ENCODE peak calls at places on chromosomes 12 and 14, in ten cellular contexts. One of them, this sample, is unnamed.

GRCh38 chr14:100117647-100118376 is 41.6 kb downstream of the DEGS2 start:
- DNase-seq in cardiac muscle cell: no peak
- DNase-seq in nephron progenitor cell: no peak
- DNase-seq in prostate gland: no peak
- DNase-seq in OCI-LY7: peak
- DNase-seq in colonic mucosa: peak
- DNase-seq in AG10803: no peak
- DNase-seq in fibroblast of lung: no peak
- DNase-seq in upper lobe of left lung: no peak
- DNase-seq in lower lobe of right lung: no peak
- DNase-seq in this sample: no peak

GRCh38 chr12:71671816-71672215 is 7.7 kb downstream of the THAP2 start:
- DNase-seq in cardiac muscle cell: no peak
- DNase-seq in nephron progenitor cell: no peak
- DNase-seq in prostate gland: no peak
- DNase-seq in OCI-LY7: no peak
- DNase-seq in colonic mucosa: no peak
- DNase-seq in AG10803: no peak
- DNase-seq in fibroblast of lung: no peak
- DNase-seq in upper lobe of left lung: no peak
- DNase-seq in lower lobe of right lung: no peak
- DNase-seq in this sample: no peak

GRCh38 chr14:100246809-100247428 is 8.0 kb downstream of the YY1 start:
- DNase-seq in cardiac muscle cell: peak
- DNase-seq in nephron progenitor cell: no peak
- DNase-seq in prostate gland: no peak
- DNase-seq in OCI-LY7: peak
- DNase-seq in colonic mucosa: peak
- DNase-seq in AG10803: peak
- DNase-seq in fibroblast of lung: peak
- DNase-seq in upper lobe of left lung: no peak
- DNase-seq in lower lobe of right lung: no peak
- DNase-seq in this sample: peak

GRCh38 chr14:72869407-72870329 is 24.2 kb downstream of the DPF3 start:
- DNase-seq in cardiac muscle cell: peak
- DNase-seq in nephron progenitor cell: no peak
- DNase-seq in prostate gland: no peak
- DNase-seq in OCI-LY7: no peak
- DNase-seq in colonic mucosa: no peak
- DNase-seq in AG10803: no peak
- DNase-seq in fibroblast of lung: no peak
- DNase-seq in upper lobe of left lung: no peak
- DNase-seq in lower lobe of right lung: no peak
- DNase-seq in this sample: no peak

GRCh38 chr12:59699408-59700144 is 103.7 kb downstream of the SLC16A7 start:
- DNase-seq in cardiac muscle cell: no peak
- DNase-seq in nephron progenitor cell: no peak
- DNase-seq in prostate gland: no peak
- DNase-seq in OCI-LY7: no peak
- DNase-seq in colonic mucosa: no peak
- DNase-seq in AG10803: peak
- DNase-seq in fibroblast of lung: peak
- DNase-seq in upper lobe of left lung: no peak
- DNase-seq in lower lobe of right lung: no peak
- DNase-seq in this sample: peak

GRCh38 chr12:122399592-122400373 is 22.7 kb downstream of the CLIP1 start:
- DNase-seq in cardiac muscle cell: peak
- DNase-seq in nephron progenitor cell: peak
- DNase-seq in prostate gland: peak
- DNase-seq in OCI-LY7: peak
- DNase-seq in colonic mucosa: peak
- DNase-seq in AG10803: peak
- DNase-seq in fibroblast of lung: peak
- DNase-seq in upper lobe of left lung: peak
- DNase-seq in lower lobe of right lung: peak
- DNase-seq in this sample: peak

GRCh38 chr12:120581998-120582397 is 796 bp upstream of the POP5 start:
- DNase-seq in cardiac muscle cell: no peak
- DNase-seq in nephron progenitor cell: no peak
- DNase-seq in prostate gland: no peak
- DNase-seq in OCI-LY7: no peak
- DNase-seq in colonic mucosa: no peak
- DNase-seq in AG10803: no peak
- DNase-seq in fibroblast of lung: no peak
- DNase-seq in upper lobe of left lung: no peak
- DNase-seq in lower lobe of right lung: no peak
- DNase-seq in this sample: no peak

GRCh38 chr12:22625671-22626251 is 790 bp downstream of the ETNK1 start:
- DNase-seq in cardiac muscle cell: peak
- DNase-seq in nephron progenitor cell: peak
- DNase-seq in prostate gland: peak
- DNase-seq in OCI-LY7: peak
- DNase-seq in colonic mucosa: peak
- DNase-seq in AG10803: peak
- DNase-seq in fibroblast of lung: peak
- DNase-seq in upper lobe of left lung: peak
- DNase-seq in lower lobe of right lung: peak
- DNase-seq in this sample: no peak

GRCh38 chr12:117805865-117806264 is 162.9 kb downstream of the KSR2 start:
- DNase-seq in cardiac muscle cell: no peak
- DNase-seq in nephron progenitor cell: no peak
- DNase-seq in prostate gland: peak
- DNase-seq in OCI-LY7: no peak
- DNase-seq in colonic mucosa: no peak
- DNase-seq in AG10803: peak
- DNase-seq in fibroblast of lung: no peak
- DNase-seq in upper lobe of left lung: no peak
- DNase-seq in lower lobe of right lung: no peak
- DNase-seq in this sample: no peak

GRCh38 chr14:82009076-82009475 is 475.4 kb upstream of the SEL1L start:
- DNase-seq in cardiac muscle cell: no peak
- DNase-seq in nephron progenitor cell: peak
- DNase-seq in prostate gland: no peak
- DNase-seq in OCI-LY7: peak
- DNase-seq in colonic mucosa: no peak
- DNase-seq in AG10803: no peak
- DNase-seq in fibroblast of lung: no peak
- DNase-seq in upper lobe of left lung: no peak
- DNase-seq in lower lobe of right lung: no peak
- DNase-seq in this sample: no peak

GRCh38 chr14:96751505-96751904 is 45.7 kb upstream of the VRK1 start:
- DNase-seq in cardiac muscle cell: no peak
- DNase-seq in nephron progenitor cell: no peak
- DNase-seq in prostate gland: no peak
- DNase-seq in OCI-LY7: no peak
- DNase-seq in colonic mucosa: no peak
- DNase-seq in AG10803: no peak
- DNase-seq in fibroblast of lung: no peak
- DNase-seq in upper lobe of left lung: no peak
- DNase-seq in lower lobe of right lung: no peak
- DNase-seq in this sample: no peak

GRCh38 chr14:37091651-37092050 is 80.8 kb downstream of the SLC25A21 start:
- DNase-seq in cardiac muscle cell: no peak
- DNase-seq in nephron progenitor cell: no peak
- DNase-seq in prostate gland: no peak
- DNase-seq in OCI-LY7: no peak
- DNase-seq in colonic mucosa: no peak
- DNase-seq in AG10803: no peak
- DNase-seq in fibroblast of lung: peak
- DNase-seq in upper lobe of left lung: no peak
- DNase-seq in lower lobe of right lung: no peak
- DNase-seq in this sample: no peak

GRCh38 chr12:129215436-129216025 is 362.3 kb downstream of the GLT1D1 start:
- DNase-seq in cardiac muscle cell: no peak
- DNase-seq in nephron progenitor cell: no peak
- DNase-seq in prostate gland: no peak
- DNase-seq in OCI-LY7: no peak
- DNase-seq in colonic mucosa: no peak
- DNase-seq in AG10803: no peak
- DNase-seq in fibroblast of lung: peak
- DNase-seq in upper lobe of left lung: no peak
- DNase-seq in lower lobe of right lung: no peak
- DNase-seq in this sample: no peak

DNA sequence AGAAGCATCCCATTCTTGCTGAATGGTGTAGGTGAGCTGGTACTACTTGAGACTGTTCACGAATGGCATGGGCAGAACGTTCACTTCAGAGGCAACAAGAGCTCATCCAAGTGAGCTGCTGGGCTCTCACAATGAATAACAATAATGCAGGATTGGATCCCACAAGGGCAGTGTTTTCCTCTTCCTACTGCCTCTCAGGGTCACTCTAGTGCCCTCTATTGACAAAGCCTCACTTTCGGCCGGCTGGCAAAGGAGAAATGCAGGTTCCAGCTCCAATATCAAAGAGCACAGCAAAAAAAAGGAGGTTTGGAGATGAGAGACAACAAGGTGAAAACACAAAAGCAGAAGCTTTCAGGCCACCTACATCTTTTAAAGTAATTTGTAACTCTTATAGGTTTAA is 74.6 kb upstream of the MYF6 start:
- DNase-seq in cardiac muscle cell: peak
- DNase-seq in nephron progenitor cell: peak
- DNase-seq in prostate gland: no peak
- DNase-seq in OCI-LY7: peak
- DNase-seq in colonic mucosa: no peak
- DNase-seq in AG10803: peak
- DNase-seq in fibroblast of lung: no peak
- DNase-seq in upper lobe of left lung: no peak
- DNase-seq in lower lobe of right lung: no peak
- DNase-seq in this sample: no peak
- TF ChIP-seq CTCF in cardiac muscle cell: peak
- TF ChIP-seq CTCF in nephron progenitor cell: peak
- TF ChIP-seq CTCF in prostate gland: no peak
- TF ChIP-seq CTCF in OCI-LY7: peak
- TF ChIP-seq CTCF in colonic mucosa: no peak
- TF ChIP-seq CTCF in AG10803: peak
- TF ChIP-seq CTCF in fibroblast of lung: peak
- TF ChIP-seq CTCF in upper lobe of left lung: no peak
- TF ChIP-seq CTCF in lower lobe of right lung: peak
- TF ChIP-seq CTCF in this sample: peak

GRCh38 chr12:30136661-30137060 is 352.9 kb upstream of the TMTC1 start:
- DNase-seq in cardiac muscle cell: no peak
- DNase-seq in nephron progenitor cell: no peak
- DNase-seq in prostate gland: no peak
- DNase-seq in OCI-LY7: no peak
- DNase-seq in colonic mucosa: no peak
- DNase-seq in AG10803: no peak
- DNase-seq in fibroblast of lung: no peak
- DNase-seq in upper lobe of left lung: no peak
- DNase-seq in lower lobe of right lung: no peak
- DNase-seq in this sample: no peak

GRCh38 chr12:30134229-30134628 is 350.5 kb upstream of the TMTC1 start:
- DNase-seq in cardiac muscle cell: peak
- DNase-seq in nephron progenitor cell: no peak
- DNase-seq in prostate gland: no peak
- DNase-seq in OCI-LY7: no peak
- DNase-seq in colonic mucosa: no peak
- DNase-seq in AG10803: no peak
- DNase-seq in fibroblast of lung: no peak
- DNase-seq in upper lobe of left lung: no peak
- DNase-seq in lower lobe of right lung: no peak
- DNase-seq in this sample: no peak

GRCh38 chr12:30138483-30138882 is 354.7 kb upstream of the TMTC1 start:
- DNase-seq in cardiac muscle cell: peak
- DNase-seq in nephron progenitor cell: no peak
- DNase-seq in prostate gland: no peak
- DNase-seq in OCI-LY7: no peak
- DNase-seq in colonic mucosa: no peak
- DNase-seq in AG10803: no peak
- DNase-seq in fibroblast of lung: peak
- DNase-seq in upper lobe of left lung: no peak
- DNase-seq in lower lobe of right lung: no peak
- DNase-seq in this sample: no peak
- TF ChIP-seq CTCF in cardiac muscle cell: no peak
- TF ChIP-seq CTCF in nephron progenitor cell: no peak
- TF ChIP-seq CTCF in prostate gland: no peak
- TF ChIP-seq CTCF in OCI-LY7: no peak
- TF ChIP-seq CTCF in colonic mucosa: no peak
- TF ChIP-seq CTCF in AG10803: no peak
- TF ChIP-seq CTCF in fibroblast of lung: no peak
- TF ChIP-seq CTCF in upper lobe of left lung: no peak
- TF ChIP-seq CTCF in lower lobe of right lung: no peak
- TF ChIP-seq CTCF in this sample: no peak

GRCh38 chr12:31234955-31235867 is 90.7 kb downstream of the SINHCAF start:
- DNase-seq in cardiac muscle cell: peak
- DNase-seq in nephron progenitor cell: peak
- DNase-seq in prostate gland: no peak
- DNase-seq in OCI-LY7: peak
- DNase-seq in colonic mucosa: peak
- DNase-seq in AG10803: peak
- DNase-seq in fibroblast of lung: peak
- DNase-seq in upper lobe of left lung: no peak
- DNase-seq in lower lobe of right lung: peak
- DNase-seq in this sample: peak
- TF ChIP-seq CTCF in cardiac muscle cell: peak
- TF ChIP-seq CTCF in nephron progenitor cell: peak
- TF ChIP-seq CTCF in prostate gland: peak
- TF ChIP-seq CTCF in OCI-LY7: no peak
- TF ChIP-seq CTCF in colonic mucosa: peak
- TF ChIP-seq CTCF in AG10803: peak
- TF ChIP-seq CTCF in fibroblast of lung: peak
- TF ChIP-seq CTCF in upper lobe of left lung: peak
- TF ChIP-seq CTCF in lower lobe of right lung: peak
- TF ChIP-seq CTCF in this sample: peak

GRCh38 chr12:12297201-12297830 is 30.5 kb upstream of the LRP6 start:
- DNase-seq in cardiac muscle cell: no peak
- DNase-seq in nephron progenitor cell: no peak
- DNase-seq in prostate gland: no peak
- DNase-seq in OCI-LY7: no peak
- DNase-seq in colonic mucosa: no peak
- DNase-seq in AG10803: no peak
- DNase-seq in fibroblast of lung: no peak
- DNase-seq in upper lobe of left lung: no peak
- DNase-seq in lower lobe of right lung: no peak
- DNase-seq in this sample: no peak

GRCh38 chr12:12301122-12301521 is 34.3 kb upstream of the LRP6 start:
- DNase-seq in cardiac muscle cell: no peak
- DNase-seq in nephron progenitor cell: no peak
- DNase-seq in prostate gland: no peak
- DNase-seq in OCI-LY7: no peak
- DNase-seq in colonic mucosa: no peak
- DNase-seq in AG10803: no peak
- DNase-seq in fibroblast of lung: no peak
- DNase-seq in upper lobe of left lung: no peak
- DNase-seq in lower lobe of right lung: no peak
- DNase-seq in this sample: no peak

GRCh38 chr12:12305568-12306300 is 38.9 kb upstream of the LRP6 start:
- DNase-seq in cardiac muscle cell: no peak
- DNase-seq in nephron progenitor cell: no peak
- DNase-seq in prostate gland: no peak
- DNase-seq in OCI-LY7: no peak
- DNase-seq in colonic mucosa: no peak
- DNase-seq in AG10803: no peak
- DNase-seq in fibroblast of lung: peak
- DNase-seq in upper lobe of left lung: peak
- DNase-seq in lower lobe of right lung: peak
- DNase-seq in this sample: no peak

DNA sequence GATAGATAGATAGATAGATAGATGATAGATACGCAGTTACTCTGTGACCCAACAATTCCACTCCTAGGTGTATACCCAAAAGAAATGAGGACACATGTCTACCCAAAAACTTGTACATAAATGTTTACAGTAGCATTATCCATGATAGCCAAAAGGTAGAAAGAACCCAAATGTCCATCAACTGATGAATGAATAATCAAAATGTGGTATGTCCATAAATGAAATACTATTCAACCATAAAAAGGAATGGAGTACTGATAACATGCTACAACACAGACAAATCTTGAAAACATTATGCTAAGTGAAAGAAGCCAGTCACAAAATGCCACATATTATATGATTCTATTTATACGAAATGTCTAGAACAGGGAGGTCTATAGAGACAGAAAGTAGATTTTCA is 36.1 kb upstream of the LRP6 start:
- DNase-seq in cardiac muscle cell: no peak
- DNase-seq in nephron progenitor cell: no peak
- DNase-seq in prostate gland: no peak
- DNase-seq in OCI-LY7: no peak
- DNase-seq in colonic mucosa: no peak
- DNase-seq in AG10803: no peak
- DNase-seq in fibroblast of lung: no peak
- DNase-seq in upper lobe of left lung: no peak
- DNase-seq in lower lobe of right lung: no peak
- DNase-seq in this sample: no peak
- TF ChIP-seq CTCF in cardiac muscle cell: no peak
- TF ChIP-seq CTCF in nephron progenitor cell: no peak
- TF ChIP-seq CTCF in prostate gland: no peak
- TF ChIP-seq CTCF in OCI-LY7: no peak
- TF ChIP-seq CTCF in colonic mucosa: no peak
- TF ChIP-seq CTCF in AG10803: no peak
- TF ChIP-seq CTCF in fibroblast of lung: no peak
- TF ChIP-seq CTCF in upper lobe of left lung: no peak
- TF ChIP-seq CTCF in lower lobe of right lung: no peak
- TF ChIP-seq CTCF in this sample: no peak